ENCODE peak calls at places on chromosomes 2 and 18, in ten cellular contexts. One of them, this sample, is unnamed.

GRCh38 chr18:63686871-63687270 is 15.9 kb upstream of the SERPINB11 start:
- DNase-seq in HuH-7.5: no peak
- DNase-seq in hypothalamus: no peak
- DNase-seq in Peyer's patch: no peak
- DNase-seq in ureter: no peak
- DNase-seq in MV-4-11: no peak
- DNase-seq in non-pigmented ciliary epithelial cell: no peak
- DNase-seq in Calu3: no peak
- DNase-seq in NCI-H1436: no peak
- DNase-seq in NCI-H2171: no peak
- DNase-seq in this sample: no peak

GRCh38 chr2:240959941-240960308 is 38.5 kb upstream of the SNED1 start:
- DNase-seq in ureter: peak
- DNase-seq in NCI-H2171: no peak
- DNase-seq in Calu3: no peak
- DNase-seq in NCI-H1436: no peak
- DNase-seq in non-pigmented ciliary epithelial cell: no peak
- DNase-seq in Peyer's patch: peak
- DNase-seq in MV-4-11: no peak
- DNase-seq in HuH-7.5: no peak
- DNase-seq in hypothalamus: no peak
- DNase-seq in this sample: no peak

GRCh38 chr18:45727068-45727467 is 3.1 kb downstream of the SLC14A1 start:
- DNase-seq in HuH-7.5: no peak
- DNase-seq in Calu3: no peak
- DNase-seq in NCI-H2171: no peak
- DNase-seq in NCI-H1436: no peak
- DNase-seq in non-pigmented ciliary epithelial cell: no peak
- DNase-seq in MV-4-11: no peak
- DNase-seq in Peyer's patch: no peak
- DNase-seq in hypothalamus: no peak
- DNase-seq in ureter: peak
- DNase-seq in this sample: no peak

GRCh38 chr2:7427293-7428060 is 510.3 kb downstream of the RNF144A start:
- DNase-seq in NCI-H1436: peak
- DNase-seq in Peyer's patch: no peak
- DNase-seq in non-pigmented ciliary epithelial cell: peak
- DNase-seq in hypothalamus: no peak
- DNase-seq in MV-4-11: peak
- DNase-seq in ureter: no peak
- DNase-seq in HuH-7.5: peak
- DNase-seq in NCI-H2171: peak
- DNase-seq in Calu3: peak
- DNase-seq in this sample: no peak

GRCh38 chr2:234773129-234773528 is 178.7 kb upstream of the SH3BP4 start:
- DNase-seq in non-pigmented ciliary epithelial cell: no peak
- DNase-seq in NCI-H1436: no peak
- DNase-seq in Peyer's patch: no peak
- DNase-seq in HuH-7.5: no peak
- DNase-seq in Calu3: no peak
- DNase-seq in NCI-H2171: no peak
- DNase-seq in ureter: no peak
- DNase-seq in MV-4-11: no peak
- DNase-seq in hypothalamus: no peak
- DNase-seq in this sample: no peak

GRCh38 chr18:4035521-4035920 is 419.6 kb downstream of the DLGAP1 start:
- DNase-seq in ureter: no peak
- DNase-seq in NCI-H2171: no peak
- DNase-seq in non-pigmented ciliary epithelial cell: no peak
- DNase-seq in MV-4-11: no peak
- DNase-seq in Peyer's patch: no peak
- DNase-seq in hypothalamus: no peak
- DNase-seq in Calu3: no peak
- DNase-seq in HuH-7.5: no peak
- DNase-seq in NCI-H1436: peak
- DNase-seq in this sample: no peak

GRCh38 chr2:172489682-172490081 is 62.3 kb downstream of the ITGA6 start:
- DNase-seq in Peyer's patch: no peak
- DNase-seq in hypothalamus: no peak
- DNase-seq in HuH-7.5: no peak
- DNase-seq in NCI-H1436: no peak
- DNase-seq in ureter: no peak
- DNase-seq in NCI-H2171: no peak
- DNase-seq in non-pigmented ciliary epithelial cell: no peak
- DNase-seq in MV-4-11: peak
- DNase-seq in Calu3: no peak
- DNase-seq in this sample: no peak

GRCh38 chr2:30341500-30342267 is 105.4 kb upstream of the LCLAT1 start:
- DNase-seq in Calu3: no peak
- DNase-seq in HuH-7.5: no peak
- DNase-seq in non-pigmented ciliary epithelial cell: no peak
- DNase-seq in hypothalamus: no peak
- DNase-seq in NCI-H1436: no peak
- DNase-seq in NCI-H2171: no peak
- DNase-seq in ureter: no peak
- DNase-seq in MV-4-11: no peak
- DNase-seq in Peyer's patch: no peak
- DNase-seq in this sample: no peak

GRCh38 chr2:211745295-211746097 is 793.1 kb downstream of the ERBB4 start:
- DNase-seq in ureter: peak
- DNase-seq in hypothalamus: no peak
- DNase-seq in NCI-H1436: peak
- DNase-seq in NCI-H2171: peak
- DNase-seq in non-pigmented ciliary epithelial cell: peak
- DNase-seq in Peyer's patch: no peak
- DNase-seq in HuH-7.5: peak
- DNase-seq in MV-4-11: peak
- DNase-seq in Calu3: peak
- DNase-seq in this sample: no peak

GRCh38 chr2:230384986-230385385 is 31.0 kb upstream of the SP100 start:
- DNase-seq in non-pigmented ciliary epithelial cell: no peak
- DNase-seq in hypothalamus: no peak
- DNase-seq in HuH-7.5: no peak
- DNase-seq in MV-4-11: no peak
- DNase-seq in Calu3: no peak
- DNase-seq in NCI-H2171: no peak
- DNase-seq in ureter: no peak
- DNase-seq in Peyer's patch: no peak
- DNase-seq in NCI-H1436: no peak
- DNase-seq in this sample: no peak

GRCh38 chr2:159744363-159744762 is 32.1 kb downstream of the MARCHF7 start:
- DNase-seq in non-pigmented ciliary epithelial cell: peak
- DNase-seq in hypothalamus: no peak
- DNase-seq in HuH-7.5: no peak
- DNase-seq in Calu3: no peak
- DNase-seq in MV-4-11: no peak
- DNase-seq in Peyer's patch: no peak
- DNase-seq in ureter: no peak
- DNase-seq in NCI-H1436: no peak
- DNase-seq in NCI-H2171: no peak
- DNase-seq in this sample: no peak

GRCh38 chr2:27356056-27356381 is 545 bp downstream of the GTF3C2 start:
- DNase-seq in non-pigmented ciliary epithelial cell: no peak
- DNase-seq in Peyer's patch: peak
- DNase-seq in Calu3: peak
- DNase-seq in hypothalamus: no peak
- DNase-seq in HuH-7.5: no peak
- DNase-seq in NCI-H1436: no peak
- DNase-seq in NCI-H2171: peak
- DNase-seq in ureter: peak
- DNase-seq in MV-4-11: peak
- DNase-seq in this sample: peak

GRCh38 chr2:126359494-126359893 is 296.5 kb upstream of the GYPC start:
- DNase-seq in ureter: no peak
- DNase-seq in HuH-7.5: no peak
- DNase-seq in Calu3: no peak
- DNase-seq in Peyer's patch: no peak
- DNase-seq in NCI-H2171: no peak
- DNase-seq in hypothalamus: no peak
- DNase-seq in NCI-H1436: no peak
- DNase-seq in non-pigmented ciliary epithelial cell: no peak
- DNase-seq in MV-4-11: peak
- DNase-seq in this sample: no peak

GRCh38 chr2:101710036-101710689 is 12.7 kb downstream of the MAP4K4 start:
- DNase-seq in Peyer's patch: no peak
- DNase-seq in HuH-7.5: no peak
- DNase-seq in MV-4-11: no peak
- DNase-seq in NCI-H2171: no peak
- DNase-seq in non-pigmented ciliary epithelial cell: no peak
- DNase-seq in Calu3: no peak
- DNase-seq in hypothalamus: no peak
- DNase-seq in NCI-H1436: no peak
- DNase-seq in ureter: no peak
- DNase-seq in this sample: no peak

This sample was measured in left colon.